ENCODE peak calls at places on chromosome 7, in seven cellular contexts. One of them, this sample, is unnamed.

GRCh38 chr7:130430841-130431713 is 9.7 kb downstream of the CEP41 start:
- DNase-seq in brain microvascular endothelial cell: peak
- DNase-seq in HCT116: no peak
- DNase-seq in left lung: no peak
- DNase-seq in fibroblast of lung: peak
- DNase-seq in CD4-positive, alpha-beta T cell: no peak
- DNase-seq in psoas muscle: no peak
- DNase-seq in this sample: no peak

GRCh38 chr7:33392143-33392542 is 262.8 kb downstream of the BBS9 start:
- DNase-seq in brain microvascular endothelial cell: no peak
- DNase-seq in HCT116: no peak
- DNase-seq in left lung: no peak
- DNase-seq in fibroblast of lung: no peak
- DNase-seq in CD4-positive, alpha-beta T cell: no peak
- DNase-seq in psoas muscle: no peak
- DNase-seq in this sample: no peak

GRCh38 chr7:17856251-17856650 is 84.0 kb downstream of the SNX13 start:
- DNase-seq in brain microvascular endothelial cell: no peak
- DNase-seq in HCT116: no peak
- DNase-seq in left lung: no peak
- DNase-seq in fibroblast of lung: no peak
- DNase-seq in CD4-positive, alpha-beta T cell: no peak
- DNase-seq in psoas muscle: no peak
- DNase-seq in this sample: no peak

GRCh38 chr7:68866136-68866535 is 732.1 kb upstream of the AUTS2 start:
- DNase-seq in brain microvascular endothelial cell: no peak
- DNase-seq in HCT116: no peak
- DNase-seq in left lung: no peak
- DNase-seq in fibroblast of lung: no peak
- DNase-seq in CD4-positive, alpha-beta T cell: no peak
- DNase-seq in psoas muscle: no peak
- DNase-seq in this sample: no peak

GRCh38 chr7:137146012-137146455 is 197.5 kb downstream of the PTN start:
- DNase-seq in brain microvascular endothelial cell: peak
- DNase-seq in HCT116: no peak
- DNase-seq in left lung: no peak
- DNase-seq in fibroblast of lung: peak
- DNase-seq in CD4-positive, alpha-beta T cell: no peak
- DNase-seq in psoas muscle: no peak
- DNase-seq in this sample: no peak

GRCh38 chr7:27910341-27910740 is 170.4 kb downstream of the TAX1BP1 start:
- DNase-seq in brain microvascular endothelial cell: no peak
- DNase-seq in HCT116: no peak
- DNase-seq in left lung: no peak
- DNase-seq in fibroblast of lung: no peak
- DNase-seq in CD4-positive, alpha-beta T cell: no peak
- DNase-seq in psoas muscle: no peak
- DNase-seq in this sample: no peak

GRCh38 chr7:149685455-149685854 is 87.9 kb downstream of the ZNF467 start:
- DNase-seq in brain microvascular endothelial cell: no peak
- DNase-seq in HCT116: no peak
- DNase-seq in left lung: no peak
- DNase-seq in fibroblast of lung: no peak
- DNase-seq in CD4-positive, alpha-beta T cell: no peak
- DNase-seq in psoas muscle: no peak
- DNase-seq in this sample: no peak

GRCh38 chr7:144019457-144019856 is 19.3 kb downstream of the OR6B1 start:
- DNase-seq in brain microvascular endothelial cell: peak
- DNase-seq in HCT116: no peak
- DNase-seq in left lung: no peak
- DNase-seq in fibroblast of lung: peak
- DNase-seq in CD4-positive, alpha-beta T cell: no peak
- DNase-seq in psoas muscle: no peak
- DNase-seq in this sample: no peak

GRCh38 chr7:29748286-29749099 is 57.8 kb upstream of the WIPF3 start:
- DNase-seq in brain microvascular endothelial cell: peak
- DNase-seq in HCT116: peak
- DNase-seq in left lung: no peak
- DNase-seq in fibroblast of lung: peak
- DNase-seq in CD4-positive, alpha-beta T cell: no peak
- DNase-seq in psoas muscle: no peak
- DNase-seq in this sample: no peak

GRCh38 chr7:74312418-74313021 is 23.3 kb downstream of the CLIP2 start:
- DNase-seq in brain microvascular endothelial cell: no peak
- DNase-seq in HCT116: peak
- DNase-seq in left lung: no peak
- DNase-seq in fibroblast of lung: no peak
- DNase-seq in CD4-positive, alpha-beta T cell: no peak
- DNase-seq in psoas muscle: no peak
- DNase-seq in this sample: no peak

GRCh38 chr7:132614428-132615076 is 38.3 kb upstream of the PLXNA4 start:
- DNase-seq in brain microvascular endothelial cell: no peak
- DNase-seq in HCT116: no peak
- DNase-seq in left lung: peak
- DNase-seq in fibroblast of lung: peak
- DNase-seq in CD4-positive, alpha-beta T cell: no peak
- DNase-seq in psoas muscle: peak
- DNase-seq in this sample: no peak

GRCh38 chr7:134504660-134505164 is 22.7 kb upstream of the AKR1B10 start:
- DNase-seq in brain microvascular endothelial cell: no peak
- DNase-seq in HCT116: no peak
- DNase-seq in left lung: no peak
- DNase-seq in fibroblast of lung: no peak
- DNase-seq in CD4-positive, alpha-beta T cell: no peak
- DNase-seq in psoas muscle: no peak
- DNase-seq in this sample: no peak

GRCh38 chr7:94266278-94266677 is 128.4 kb upstream of the COL1A2 start:
- DNase-seq in brain microvascular endothelial cell: no peak
- DNase-seq in HCT116: no peak
- DNase-seq in left lung: no peak
- DNase-seq in fibroblast of lung: peak
- DNase-seq in CD4-positive, alpha-beta T cell: no peak
- DNase-seq in psoas muscle: no peak
- DNase-seq in this sample: no peak

GRCh38 chr7:132608523-132608922 is 32.3 kb upstream of the PLXNA4 start:
- DNase-seq in brain microvascular endothelial cell: no peak
- DNase-seq in HCT116: no peak
- DNase-seq in left lung: no peak
- DNase-seq in fibroblast of lung: no peak
- DNase-seq in CD4-positive, alpha-beta T cell: no peak
- DNase-seq in psoas muscle: no peak
- DNase-seq in this sample: no peak

GRCh38 chr7:80277434-80278427 is 143.1 kb downstream of the GNAI1 start:
- DNase-seq in brain microvascular endothelial cell: peak
- DNase-seq in HCT116: peak
- DNase-seq in left lung: no peak
- DNase-seq in fibroblast of lung: peak
- DNase-seq in CD4-positive, alpha-beta T cell: no peak
- DNase-seq in psoas muscle: no peak
- DNase-seq in this sample: no peak

GRCh38 chr7:14871880-14872279 is 30.7 kb downstream of the DGKB start:
- DNase-seq in brain microvascular endothelial cell: no peak
- DNase-seq in HCT116: no peak
- DNase-seq in left lung: no peak
- DNase-seq in fibroblast of lung: no peak
- DNase-seq in CD4-positive, alpha-beta T cell: no peak
- DNase-seq in psoas muscle: no peak
- DNase-seq in this sample: no peak

GRCh38 chr7:141702047-141702567 is at the start of gene DENND11:
- DNase-seq in brain microvascular endothelial cell: no peak
- DNase-seq in HCT116: no peak
- DNase-seq in left lung: peak
- DNase-seq in fibroblast of lung: peak
- DNase-seq in CD4-positive, alpha-beta T cell: peak
- DNase-seq in psoas muscle: peak
- DNase-seq in this sample: no peak

GRCh38 chr7:5557920-5558401 is 134.3 kb upstream of the TNRC18 start:
- DNase-seq in brain microvascular endothelial cell: no peak
- DNase-seq in HCT116: no peak
- DNase-seq in left lung: peak
- DNase-seq in fibroblast of lung: peak
- DNase-seq in CD4-positive, alpha-beta T cell: no peak
- DNase-seq in psoas muscle: peak
- DNase-seq in this sample: no peak

GRCh38 chr7:136163333-136163732 is 186.2 kb upstream of the MTPN start:
- DNase-seq in brain microvascular endothelial cell: no peak
- DNase-seq in HCT116: no peak
- DNase-seq in left lung: no peak
- DNase-seq in fibroblast of lung: peak
- DNase-seq in CD4-positive, alpha-beta T cell: no peak
- DNase-seq in psoas muscle: no peak
- DNase-seq in this sample: no peak

GRCh38 chr7:2932761-2933251 is 88.7 kb upstream of the GNA12 start:
- DNase-seq in brain microvascular endothelial cell: no peak
- DNase-seq in HCT116: no peak
- DNase-seq in left lung: peak
- DNase-seq in fibroblast of lung: no peak
- DNase-seq in CD4-positive, alpha-beta T cell: no peak
- DNase-seq in psoas muscle: no peak
- DNase-seq in this sample: no peak

GRCh38 chr7:132837529-132837928 is 244.4 kb downstream of the CHCHD3 start:
- DNase-seq in brain microvascular endothelial cell: no peak
- DNase-seq in HCT116: no peak
- DNase-seq in left lung: no peak
- DNase-seq in fibroblast of lung: peak
- DNase-seq in CD4-positive, alpha-beta T cell: no peak
- DNase-seq in psoas muscle: no peak
- DNase-seq in this sample: no peak

GRCh38 chr7:102303669-102304422 is 17.2 kb downstream of the SH2B2 start:
- DNase-seq in brain microvascular endothelial cell: no peak
- DNase-seq in HCT116: no peak
- DNase-seq in left lung: no peak
- DNase-seq in fibroblast of lung: no peak
- DNase-seq in CD4-positive, alpha-beta T cell: no peak
- DNase-seq in psoas muscle: peak
- DNase-seq in this sample: no peak

GRCh38 chr7:36967387-36967786 is 243.1 kb upstream of the AOAH start:
- DNase-seq in brain microvascular endothelial cell: peak
- DNase-seq in HCT116: peak
- DNase-seq in left lung: no peak
- DNase-seq in fibroblast of lung: peak
- DNase-seq in CD4-positive, alpha-beta T cell: no peak
- DNase-seq in psoas muscle: no peak
- DNase-seq in this sample: no peak

GRCh38 chr7:131602994-131603372 is 46.6 kb upstream of the PODXL start:
- DNase-seq in brain microvascular endothelial cell: no peak
- DNase-seq in HCT116: no peak
- DNase-seq in left lung: no peak
- DNase-seq in fibroblast of lung: no peak
- DNase-seq in CD4-positive, alpha-beta T cell: no peak
- DNase-seq in psoas muscle: no peak
- DNase-seq in this sample: no peak

GRCh38 chr7:144842377-144842851 is 6.6 kb upstream of the TPK1 start:
- DNase-seq in brain microvascular endothelial cell: no peak
- DNase-seq in HCT116: no peak
- DNase-seq in left lung: peak
- DNase-seq in fibroblast of lung: peak
- DNase-seq in CD4-positive, alpha-beta T cell: no peak
- DNase-seq in psoas muscle: no peak
- DNase-seq in this sample: peak

GRCh38 chr7:47458057-47458456 is 123.9 kb downstream of the TNS3 start:
- DNase-seq in brain microvascular endothelial cell: peak
- DNase-seq in HCT116: no peak
- DNase-seq in left lung: no peak
- DNase-seq in fibroblast of lung: peak
- DNase-seq in CD4-positive, alpha-beta T cell: no peak
- DNase-seq in psoas muscle: peak
- DNase-seq in this sample: no peak

GRCh38 chr7:87961754-87962153 is 27.7 kb downstream of the ADAM22 start:
- DNase-seq in brain microvascular endothelial cell: no peak
- DNase-seq in HCT116: no peak
- DNase-seq in left lung: no peak
- DNase-seq in fibroblast of lung: no peak
- DNase-seq in CD4-positive, alpha-beta T cell: no peak
- DNase-seq in psoas muscle: no peak
- DNase-seq in this sample: no peak

GRCh38 chr7:151039850-151040548 is 8.3 kb upstream of the ASIC3 start:
- DNase-seq in brain microvascular endothelial cell: no peak
- DNase-seq in HCT116: no peak
- DNase-seq in left lung: no peak
- DNase-seq in fibroblast of lung: no peak
- DNase-seq in CD4-positive, alpha-beta T cell: no peak
- DNase-seq in psoas muscle: no peak
- DNase-seq in this sample: no peak
- H3K27ac ChIP-seq in brain microvascular endothelial cell: peak
- H3K27ac ChIP-seq in HCT116: no peak
- H3K27ac ChIP-seq in left lung: no peak
- H3K27ac ChIP-seq in fibroblast of lung: no peak
- H3K27ac ChIP-seq in CD4-positive, alpha-beta T cell: no peak
- H3K27ac ChIP-seq in psoas muscle: no peak
- H3K27ac ChIP-seq in this sample: peak

GRCh38 chr7:835491-836401 is 3.5 kb downstream of the SUN1 start:
- DNase-seq in brain microvascular endothelial cell: no peak
- DNase-seq in HCT116: no peak
- DNase-seq in left lung: peak
- DNase-seq in fibroblast of lung: no peak
- DNase-seq in CD4-positive, alpha-beta T cell: no peak
- DNase-seq in psoas muscle: no peak
- DNase-seq in this sample: no peak
- H3K27ac ChIP-seq in brain microvascular endothelial cell: no peak
- H3K27ac ChIP-seq in HCT116: no peak
- H3K27ac ChIP-seq in left lung: no peak
- H3K27ac ChIP-seq in fibroblast of lung: no peak
- H3K27ac ChIP-seq in CD4-positive, alpha-beta T cell: no peak
- H3K27ac ChIP-seq in psoas muscle: peak
- H3K27ac ChIP-seq in this sample: peak

GRCh38 chr7:55187701-55188491 is 169.1 kb downstream of the EGFR start:
- DNase-seq in brain microvascular endothelial cell: no peak
- DNase-seq in HCT116: no peak
- DNase-seq in left lung: no peak
- DNase-seq in fibroblast of lung: no peak
- DNase-seq in CD4-positive, alpha-beta T cell: no peak
- DNase-seq in psoas muscle: no peak
- DNase-seq in this sample: no peak
- H3K27ac ChIP-seq in brain microvascular endothelial cell: no peak
- H3K27ac ChIP-seq in HCT116: no peak
- H3K27ac ChIP-seq in left lung: no peak
- H3K27ac ChIP-seq in fibroblast of lung: peak
- H3K27ac ChIP-seq in CD4-positive, alpha-beta T cell: no peak
- H3K27ac ChIP-seq in psoas muscle: peak
- H3K27ac ChIP-seq in this sample: peak

DNA sequence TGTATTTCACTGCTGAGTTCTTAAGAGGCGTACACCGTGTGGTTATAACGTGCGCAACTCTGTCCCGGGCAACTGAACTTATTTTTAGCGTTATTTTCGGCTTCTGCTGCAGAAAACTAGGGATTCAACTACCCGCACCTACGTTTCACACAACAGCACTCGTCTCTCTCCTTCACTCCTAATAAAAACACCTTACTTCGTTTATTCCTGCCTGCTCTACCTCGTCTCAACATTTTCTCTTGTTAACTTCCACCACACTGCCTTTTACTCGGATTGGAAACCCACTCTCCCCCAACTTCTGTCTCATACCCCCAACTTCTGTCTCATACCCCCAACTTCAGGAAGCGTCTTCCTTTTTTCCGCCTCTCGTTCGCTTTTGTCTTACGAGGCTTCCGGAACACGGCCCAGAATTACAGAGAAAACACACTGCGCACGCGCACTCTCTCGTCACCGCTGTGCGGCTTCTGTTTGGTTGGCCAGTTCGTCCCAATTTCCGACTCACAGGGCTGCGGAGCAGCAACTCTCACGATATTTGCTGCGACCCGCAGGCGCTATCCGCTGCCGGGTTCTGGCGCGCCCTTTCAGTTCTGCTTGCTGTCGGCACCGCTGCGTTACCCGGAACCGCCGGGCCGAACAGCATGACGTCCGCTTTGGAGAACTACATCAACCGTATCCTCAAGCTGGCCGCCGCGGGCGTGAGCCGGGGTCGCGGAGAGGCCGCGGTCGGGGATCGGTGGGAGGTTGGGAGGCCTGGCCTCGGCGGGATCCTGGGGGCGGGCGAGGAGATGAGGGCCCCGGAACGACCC is at the start of gene LSM8:
- DNase-seq in brain microvascular endothelial cell: peak
- DNase-seq in HCT116: peak
- DNase-seq in left lung: peak
- DNase-seq in fibroblast of lung: peak
- DNase-seq in CD4-positive, alpha-beta T cell: peak
- DNase-seq in psoas muscle: peak
- DNase-seq in this sample: peak
- H3K27ac ChIP-seq in brain microvascular endothelial cell: peak
- H3K27ac ChIP-seq in HCT116: peak
- H3K27ac ChIP-seq in left lung: peak
- H3K27ac ChIP-seq in fibroblast of lung: peak
- H3K27ac ChIP-seq in CD4-positive, alpha-beta T cell: peak
- H3K27ac ChIP-seq in psoas muscle: peak
- H3K27ac ChIP-seq in this sample: peak